ENCODE peak calls at places on chromosomes 13 and 19, in five cellular contexts. P is endothelial cell of umbilical vein; I is CD8-positive, alpha-beta T cell; H is neural progenitor cell; E is activated B cell treated with CpG ODN at 0.5 μM for 24 hours. C is an unnamed sample.

GRCh38 chr13:98816406-98816805 is 63.9 kb upstream of the SLC15A1 start:
- DNase-seq in P (no peak), I (no peak), H (no peak), E (no peak), C (no peak)

GRCh38 chr13:29193083-29193482 is 372.9 kb downstream of the MTUS2 start:
- DNase-seq in P (no peak), I (no peak), H (no peak), E (no peak), C (no peak)

GRCh38 chr19:17202249-17202648 is 12.9 kb upstream of the USE1 start:
- DNase-seq in P (peak; percentile 22), I (no peak), H (no peak), E (no peak), C (no peak)

GRCh38 chr13:81334481-81334880 is 993.6 kb upstream of the SPRY2 start:
- DNase-seq in P (no peak), I (no peak), H (no peak), E (no peak), C (no peak)

GRCh38 chr13:98443329-98443728 is 133.6 kb downstream of the STK24 start:
- DNase-seq in P (peak; percentile 23), I (no peak), H (no peak), E (no peak), C (no peak)

GRCh38 chr13:109152941-109153340 is 523.5 kb downstream of the MYO16 start:
- DNase-seq in P (no peak), I (no peak), H (no peak), E (no peak), C (no peak)

GRCh38 chr13:105665284-105665683 is 870.2 kb downstream of the EFNB2 start:
- DNase-seq in P (no peak), I (no peak), H (no peak), E (no peak), C (no peak)

GRCh38 chr13:98143601-98144500 is 957 bp downstream of the FARP1 start:
- DNase-seq in P (peak; percentile 35), I (no peak), H (peak; percentile 63), E (no peak), C (no peak)

GRCh38 chr19:46491975-46492682 is 3.5 kb downstream of the PNMA8B start:
- DNase-seq in P (no peak), I (no peak), H (no peak), E (no peak), C (no peak)

GRCh38 chr19:43779820-43780219 is 953 bp downstream of the KCNN4 start:
- DNase-seq in P (no peak), I (no peak), H (no peak), E (no peak), C (peak; percentile 59)

GRCh38 chr13:63190742-63191141 is 1775.1 kb upstream of the PCDH20 start:
- DNase-seq in P (no peak), I (no peak), H (no peak), E (no peak), C (no peak)

GRCh38 chr13:46685006-46685730 is 111.8 kb downstream of the ESD start:
- DNase-seq in P (no peak), I (no peak), H (no peak), E (no peak), C (no peak)

GRCh38 chr13:46683879-46684278 is 113.1 kb downstream of the ESD start:
- DNase-seq in P (no peak), I (no peak), H (no peak), E (no peak), C (no peak)

GRCh38 chr13:46682015-46682414 is 114.9 kb downstream of the ESD start:
- DNase-seq in P (no peak), I (no peak), H (no peak), E (no peak), C (no peak)

GRCh38 chr13:46686171-46686570 is 110.8 kb downstream of the ESD start:
- DNase-seq in P (no peak), I (no peak), H (no peak), E (no peak), C (peak; percentile 37)

GRCh38 chr13:46684287-46685001 is 112.5 kb downstream of the ESD start:
- DNase-seq in P (peak; percentile 28), I (no peak), H (peak; percentile 69), E (no peak), C (no peak)
- TF ChIP-seq CTCF in P (no peak), I (no peak), H (peak; percentile 18), E (no peak), C (no peak)

DNA sequence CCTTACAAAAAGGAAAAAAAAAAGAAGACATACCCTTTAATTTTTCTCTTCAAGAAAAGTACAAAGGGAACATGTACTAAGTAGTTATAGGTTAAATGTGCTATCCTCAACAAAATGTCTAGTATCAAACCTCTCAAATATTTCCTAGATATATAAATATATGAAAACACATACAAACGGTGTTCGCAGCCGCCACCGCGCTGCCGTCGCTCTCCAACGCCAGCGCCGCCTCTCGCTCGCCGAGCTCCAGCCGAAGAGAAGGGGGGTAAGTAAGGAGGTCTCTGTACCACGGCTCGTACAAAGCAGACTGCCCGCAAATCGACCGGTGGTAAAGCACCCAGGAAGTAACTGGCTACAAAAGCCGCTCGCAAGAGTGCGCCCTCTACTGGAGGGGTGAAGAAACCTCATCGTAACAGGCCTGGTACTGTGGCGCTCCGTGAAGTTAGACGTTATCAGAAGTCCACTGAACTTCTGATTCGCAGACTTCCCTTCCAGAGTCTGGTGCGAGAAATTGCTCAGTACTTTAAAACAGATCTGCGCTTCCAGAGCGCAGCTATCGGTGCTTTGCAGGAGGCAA is 192.1 kb downstream of the DACH1 start:
- DNase-seq in P (no peak), I (no peak), H (no peak), E (no peak), C (no peak)
- TF ChIP-seq CTCF in P (no peak), I (no peak), H (peak; percentile 31), E (no peak), C (no peak)

GRCh38 chr13:101019126-101019525 is 344.5 kb upstream of the TMTC4 start:
- DNase-seq in P (no peak), I (no peak), H (no peak), E (no peak), C (no peak)
- TF ChIP-seq CTCF in P (no peak), I (no peak), H (no peak), E (no peak), C (no peak)

DNA sequence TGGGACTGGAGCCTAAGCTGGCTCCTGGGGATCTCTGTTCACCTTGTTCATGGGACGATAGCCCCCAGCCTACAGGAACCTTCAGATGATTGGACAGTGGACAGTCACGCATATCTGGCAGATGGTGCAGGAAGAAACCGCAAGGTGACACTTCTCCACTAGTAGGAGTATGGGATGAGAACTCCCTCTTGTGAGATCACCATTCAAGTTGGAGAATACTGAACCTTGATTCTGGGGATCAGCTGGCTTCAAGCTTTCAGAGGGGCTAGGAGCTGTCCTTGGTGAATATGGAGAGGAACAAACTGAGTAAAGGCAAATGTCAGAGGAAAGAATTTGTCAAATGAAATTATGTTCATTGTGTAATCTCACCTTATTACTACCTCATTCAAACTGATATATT is 204.5 kb downstream of the PDS5B start:
- DNase-seq in P (no peak), I (no peak), H (peak; percentile 12), E (no peak), C (no peak)
- TF ChIP-seq CTCF in P (no peak), I (no peak), H (no peak), E (no peak), C (no peak)

GRCh38 chr13:46071590-46072249 is 19.2 kb upstream of the ZC3H13 start:
- DNase-seq in P (no peak), I (no peak), H (no peak), E (no peak), C (no peak)
- TF ChIP-seq CTCF in P (no peak), I (no peak), H (peak; percentile 20), E (no peak), C (no peak)

DNA sequence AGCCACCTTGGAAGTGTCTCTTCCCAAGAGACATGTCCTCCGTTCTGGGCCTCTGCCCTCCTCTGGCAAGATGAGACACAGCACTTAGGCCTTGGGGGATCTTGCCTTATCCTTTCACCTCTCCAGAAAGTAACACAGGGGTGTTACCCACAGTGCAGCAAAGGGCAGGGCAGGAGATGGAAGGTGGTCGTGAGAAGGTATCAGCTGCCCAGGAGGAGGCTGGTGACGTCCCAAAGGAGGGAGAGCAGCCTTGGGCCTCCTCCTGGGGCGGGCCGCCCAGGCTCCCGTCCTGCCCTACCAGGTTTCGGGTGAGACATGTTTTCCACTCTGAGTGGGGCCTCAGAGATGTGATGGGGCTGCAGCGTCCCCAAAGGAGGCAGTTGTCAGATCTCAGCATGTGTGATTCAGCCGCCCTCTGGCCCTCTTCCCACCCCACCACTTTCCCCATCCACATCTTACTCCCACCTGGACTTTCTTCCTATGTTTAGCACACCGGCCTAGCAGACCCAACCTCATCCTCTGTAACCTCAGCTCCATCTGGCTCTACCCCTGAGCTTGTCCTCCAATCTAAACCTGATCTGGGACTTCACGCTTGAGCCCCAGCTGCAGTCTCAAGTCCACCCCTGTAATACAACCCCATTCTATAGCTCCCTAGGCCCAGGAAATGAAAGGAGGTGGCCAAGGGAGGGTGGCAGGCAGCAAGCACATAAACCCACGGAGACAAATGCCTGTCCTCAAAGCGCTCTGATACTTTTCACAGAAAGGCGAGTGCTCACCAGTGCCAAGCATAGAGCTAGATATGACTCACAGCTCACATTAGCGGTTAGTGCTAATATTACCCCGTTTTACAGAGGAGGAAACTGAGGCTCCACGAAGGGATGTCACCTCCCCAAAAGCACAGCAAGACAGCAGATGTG is 9.3 kb downstream of the POU2F2 start:
- DNase-seq in P (no peak), I (no peak), H (no peak), E (peak; percentile 57), C (no peak)
- TF ChIP-seq CTCF in P (no peak), I (no peak), H (no peak), E (no peak), C (no peak)